ENCODE peak calls at places on chromosomes 4 and X, in nine cellular contexts. One of them, this sample, is unnamed.
A peak's percentile ranks its signal among the peaks of the same experiment; 100 is the strongest.

GRCh38 chr4:5921074-5921473 is 28.2 kb upstream of the CRMP1 start:
- DNase-seq in NB4: no peak
- DNase-seq in transverse colon: no peak
- DNase-seq in coronary artery: no peak
- DNase-seq in chondrocyte: no peak
- DNase-seq in cardiac muscle cell: no peak
- DNase-seq in fibroblast of pulmonary artery: no peak
- DNase-seq in body of pancreas: no peak
- DNase-seq in PC-9: no peak
- DNase-seq in this sample: no peak

GRCh38 chr4:158914178-158914577 is 145.4 kb downstream of the FNIP2 start:
- DNase-seq in NB4: no peak
- DNase-seq in coronary artery: no peak
- DNase-seq in chondrocyte: no peak
- DNase-seq in body of pancreas: no peak
- DNase-seq in PC-9: peak; percentile 47
- DNase-seq in cardiac muscle cell: peak; percentile 59
- DNase-seq in transverse colon: no peak
- DNase-seq in fibroblast of pulmonary artery: peak; percentile 64
- DNase-seq in this sample: no peak

GRCh38 chrX:68895339-68896250 is 66.8 kb downstream of the EFNB1 start:
- DNase-seq in PC-9: peak; percentile 65
- DNase-seq in chondrocyte: no peak
- DNase-seq in fibroblast of pulmonary artery: peak; percentile 55
- DNase-seq in transverse colon: peak; percentile 62
- DNase-seq in NB4: no peak
- DNase-seq in coronary artery: peak; percentile 80
- DNase-seq in cardiac muscle cell: peak; percentile 66
- DNase-seq in body of pancreas: peak; percentile 56
- DNase-seq in this sample: peak; percentile 65

GRCh38 chr4:48780867-48781219 is 764 bp upstream of the FRYL start:
- DNase-seq in PC-9: peak; percentile 44
- DNase-seq in chondrocyte: no peak
- DNase-seq in cardiac muscle cell: peak; percentile 55
- DNase-seq in NB4: peak; percentile 59
- DNase-seq in transverse colon: peak; percentile 60
- DNase-seq in body of pancreas: peak; percentile 62
- DNase-seq in fibroblast of pulmonary artery: peak; percentile 56
- DNase-seq in coronary artery: no peak
- DNase-seq in this sample: peak; percentile 10

GRCh38 chr4:2907706-2908293 is 55.4 kb downstream of the NOP14 start:
- DNase-seq in chondrocyte: no peak
- DNase-seq in body of pancreas: peak; percentile 58
- DNase-seq in coronary artery: no peak
- DNase-seq in cardiac muscle cell: no peak
- DNase-seq in NB4: no peak
- DNase-seq in transverse colon: no peak
- DNase-seq in fibroblast of pulmonary artery: no peak
- DNase-seq in PC-9: peak; percentile 40
- DNase-seq in this sample: peak; percentile 46

GRCh38 chr4:31662951-31663350 is 942.8 kb downstream of the PCDH7 start:
- DNase-seq in fibroblast of pulmonary artery: no peak
- DNase-seq in chondrocyte: no peak
- DNase-seq in body of pancreas: no peak
- DNase-seq in PC-9: no peak
- DNase-seq in transverse colon: no peak
- DNase-seq in coronary artery: no peak
- DNase-seq in NB4: no peak
- DNase-seq in cardiac muscle cell: no peak
- DNase-seq in this sample: no peak

GRCh38 chrX:118347131-118347530 is 1.2 kb downstream of the WDR44 start:
- DNase-seq in coronary artery: no peak
- DNase-seq in body of pancreas: no peak
- DNase-seq in PC-9: peak; percentile 77
- DNase-seq in fibroblast of pulmonary artery: peak; percentile 59
- DNase-seq in transverse colon: no peak
- DNase-seq in cardiac muscle cell: peak; percentile 56
- DNase-seq in chondrocyte: no peak
- DNase-seq in NB4: peak; percentile 45
- DNase-seq in this sample: no peak

GRCh38 chr4:74805601-74806000 is 11.3 kb upstream of the BTC start:
- DNase-seq in PC-9: peak; percentile 39
- DNase-seq in coronary artery: no peak
- DNase-seq in NB4: no peak
- DNase-seq in chondrocyte: no peak
- DNase-seq in body of pancreas: no peak
- DNase-seq in transverse colon: no peak
- DNase-seq in cardiac muscle cell: peak; percentile 77
- DNase-seq in fibroblast of pulmonary artery: peak; percentile 68
- DNase-seq in this sample: peak; percentile 10

GRCh38 chr4:127622923-127623754 is 9.6 kb upstream of the INTU start:
- DNase-seq in cardiac muscle cell: peak; percentile 43
- DNase-seq in coronary artery: no peak
- DNase-seq in NB4: peak; percentile 47
- DNase-seq in chondrocyte: no peak
- DNase-seq in PC-9: peak; percentile 69
- DNase-seq in body of pancreas: peak; percentile 29
- DNase-seq in transverse colon: peak; percentile 13
- DNase-seq in fibroblast of pulmonary artery: no peak
- DNase-seq in this sample: no peak

GRCh38 chr4:2276581-2277325 is 14.8 kb upstream of the MXD4 start:
- DNase-seq in cardiac muscle cell: no peak
- DNase-seq in chondrocyte: no peak
- DNase-seq in body of pancreas: no peak
- DNase-seq in coronary artery: no peak
- DNase-seq in fibroblast of pulmonary artery: no peak
- DNase-seq in transverse colon: no peak
- DNase-seq in NB4: no peak
- DNase-seq in PC-9: no peak
- DNase-seq in this sample: no peak

GRCh38 chr4:150906987-150907633 is 108.0 kb downstream of the LRBA start:
- DNase-seq in PC-9: no peak
- DNase-seq in coronary artery: no peak
- DNase-seq in cardiac muscle cell: peak; percentile 46
- DNase-seq in fibroblast of pulmonary artery: peak; percentile 21
- DNase-seq in NB4: no peak
- DNase-seq in body of pancreas: no peak
- DNase-seq in chondrocyte: no peak
- DNase-seq in transverse colon: no peak
- DNase-seq in this sample: no peak

GRCh38 chrX:31268359-31268758 is 196.5 kb upstream of the FTHL17 start:
- DNase-seq in cardiac muscle cell: peak; percentile 40
- DNase-seq in body of pancreas: no peak
- DNase-seq in PC-9: no peak
- DNase-seq in chondrocyte: no peak
- DNase-seq in coronary artery: no peak
- DNase-seq in transverse colon: no peak
- DNase-seq in fibroblast of pulmonary artery: peak; percentile 10
- DNase-seq in NB4: no peak
- DNase-seq in this sample: no peak
- TF ChIP-seq CTCF in cardiac muscle cell: no peak
- TF ChIP-seq CTCF in body of pancreas: no peak
- TF ChIP-seq CTCF in PC-9: no peak
- TF ChIP-seq CTCF in chondrocyte: peak; percentile 74
- TF ChIP-seq CTCF in coronary artery: no peak
- TF ChIP-seq CTCF in transverse colon: no peak
- TF ChIP-seq CTCF in fibroblast of pulmonary artery: no peak
- TF ChIP-seq CTCF in NB4: no peak
- TF ChIP-seq CTCF in this sample: no peak

GRCh38 chr4:25172964-25173917 is 13.0 kb upstream of the SEPSECS start:
- DNase-seq in cardiac muscle cell: peak; percentile 96
- DNase-seq in chondrocyte: no peak
- DNase-seq in PC-9: peak; percentile 92
- DNase-seq in transverse colon: no peak
- DNase-seq in NB4: peak; percentile 88
- DNase-seq in fibroblast of pulmonary artery: peak; percentile 98
- DNase-seq in body of pancreas: no peak
- DNase-seq in coronary artery: no peak
- DNase-seq in this sample: peak; percentile 5

GRCh38 chr4:25169446-25169845 is 9.2 kb upstream of the SEPSECS start:
- DNase-seq in chondrocyte: no peak
- DNase-seq in fibroblast of pulmonary artery: no peak
- DNase-seq in NB4: no peak
- DNase-seq in body of pancreas: no peak
- DNase-seq in transverse colon: no peak
- DNase-seq in cardiac muscle cell: no peak
- DNase-seq in coronary artery: no peak
- DNase-seq in PC-9: no peak
- DNase-seq in this sample: no peak

GRCh38 chr4:25174674-25175073 is 14.4 kb upstream of the SEPSECS start:
- DNase-seq in body of pancreas: no peak
- DNase-seq in cardiac muscle cell: no peak
- DNase-seq in PC-9: peak; percentile 51
- DNase-seq in coronary artery: no peak
- DNase-seq in fibroblast of pulmonary artery: peak; percentile 6
- DNase-seq in transverse colon: no peak
- DNase-seq in NB4: peak; percentile 44
- DNase-seq in chondrocyte: no peak
- DNase-seq in this sample: no peak

GRCh38 chr4:25165916-25166315 is 5.7 kb upstream of the SEPSECS start:
- DNase-seq in fibroblast of pulmonary artery: no peak
- DNase-seq in cardiac muscle cell: no peak
- DNase-seq in NB4: no peak
- DNase-seq in coronary artery: no peak
- DNase-seq in PC-9: no peak
- DNase-seq in transverse colon: no peak
- DNase-seq in chondrocyte: no peak
- DNase-seq in body of pancreas: no peak
- DNase-seq in this sample: no peak

DNA sequence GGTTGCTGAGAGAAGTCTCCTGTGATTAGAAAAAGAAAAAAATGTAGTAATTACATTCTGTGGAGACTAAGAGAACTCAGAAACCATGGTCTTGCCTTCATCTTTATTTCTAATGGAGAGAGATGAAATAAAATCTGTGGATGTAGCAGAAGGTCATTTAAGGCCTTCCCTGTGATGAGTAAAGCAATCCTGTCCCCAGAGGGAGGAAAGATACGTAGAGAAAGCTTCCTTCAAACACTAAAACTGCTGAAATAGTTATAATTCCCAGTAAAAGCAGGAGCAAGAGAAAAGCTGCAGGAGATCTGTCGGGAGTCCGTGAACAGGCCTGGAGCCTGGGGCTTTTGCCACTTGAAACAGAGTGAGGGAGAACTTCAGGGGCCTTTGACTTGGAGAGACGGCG is 11.2 kb upstream of the SEPSECS start:
- DNase-seq in body of pancreas: no peak
- DNase-seq in transverse colon: no peak
- DNase-seq in chondrocyte: no peak
- DNase-seq in fibroblast of pulmonary artery: no peak
- DNase-seq in coronary artery: no peak
- DNase-seq in NB4: no peak
- DNase-seq in PC-9: no peak
- DNase-seq in cardiac muscle cell: no peak
- DNase-seq in this sample: no peak
- TF ChIP-seq CTCF in body of pancreas: no peak
- TF ChIP-seq CTCF in transverse colon: no peak
- TF ChIP-seq CTCF in chondrocyte: no peak
- TF ChIP-seq CTCF in fibroblast of pulmonary artery: no peak
- TF ChIP-seq CTCF in coronary artery: no peak
- TF ChIP-seq CTCF in NB4: no peak
- TF ChIP-seq CTCF in PC-9: no peak
- TF ChIP-seq CTCF in cardiac muscle cell: no peak
- TF ChIP-seq CTCF in this sample: no peak

GRCh38 chr4:78776031-78776728 is at the start of gene BMP2K:
- DNase-seq in chondrocyte: no peak
- DNase-seq in coronary artery: peak; percentile 88
- DNase-seq in cardiac muscle cell: peak; percentile 87
- DNase-seq in NB4: peak; percentile 86
- DNase-seq in body of pancreas: peak; percentile 79
- DNase-seq in fibroblast of pulmonary artery: peak; percentile 75
- DNase-seq in transverse colon: peak; percentile 86
- DNase-seq in PC-9: peak; percentile 37
- DNase-seq in this sample: peak; percentile 71
- TF ChIP-seq CTCF in chondrocyte: peak; percentile 31
- TF ChIP-seq CTCF in coronary artery: no peak
- TF ChIP-seq CTCF in cardiac muscle cell: no peak
- TF ChIP-seq CTCF in NB4: no peak
- TF ChIP-seq CTCF in body of pancreas: no peak
- TF ChIP-seq CTCF in fibroblast of pulmonary artery: no peak
- TF ChIP-seq CTCF in transverse colon: no peak
- TF ChIP-seq CTCF in PC-9: no peak
- TF ChIP-seq CTCF in this sample: no peak

GRCh38 chr4:15002659-15003440 is 569 bp downstream of the CPEB2 start:
- DNase-seq in chondrocyte: peak; percentile 93
- DNase-seq in NB4: peak; percentile 90
- DNase-seq in cardiac muscle cell: peak; percentile 86
- DNase-seq in fibroblast of pulmonary artery: peak; percentile 85
- DNase-seq in coronary artery: peak; percentile 87
- DNase-seq in body of pancreas: peak; percentile 78
- DNase-seq in PC-9: peak; percentile 43
- DNase-seq in transverse colon: peak; percentile 86
- DNase-seq in this sample: peak; percentile 49

GRCh38 chr4:15003891-15004700 is 1.8 kb downstream of the CPEB2 start:
- DNase-seq in NB4: peak; percentile 71
- DNase-seq in coronary artery: peak; percentile 75
- DNase-seq in fibroblast of pulmonary artery: no peak
- DNase-seq in chondrocyte: peak; percentile 80
- DNase-seq in body of pancreas: peak; percentile 47
- DNase-seq in cardiac muscle cell: peak; percentile 29
- DNase-seq in transverse colon: peak; percentile 45
- DNase-seq in PC-9: no peak
- DNase-seq in this sample: peak; percentile 17

GRCh38 chr4:15001825-15002658 is at the start of gene CPEB2:
- DNase-seq in NB4: peak; percentile 97
- DNase-seq in fibroblast of pulmonary artery: peak; percentile 97
- DNase-seq in chondrocyte: peak; percentile 99
- DNase-seq in cardiac muscle cell: peak; percentile 98
- DNase-seq in coronary artery: peak; percentile 96
- DNase-seq in PC-9: peak; percentile 68
- DNase-seq in transverse colon: peak; percentile 96
- DNase-seq in body of pancreas: peak; percentile 93
- DNase-seq in this sample: peak; percentile 91

GRCh38 chr4:15003441-15003890 is 1.2 kb downstream of the CPEB2 start:
- DNase-seq in fibroblast of pulmonary artery: peak; percentile 38
- DNase-seq in coronary artery: peak; percentile 77
- DNase-seq in body of pancreas: peak; percentile 72
- DNase-seq in NB4: peak; percentile 80
- DNase-seq in chondrocyte: peak; percentile 93
- DNase-seq in transverse colon: peak; percentile 68
- DNase-seq in PC-9: no peak
- DNase-seq in cardiac muscle cell: peak; percentile 53
- DNase-seq in this sample: peak; percentile 49

DNA sequence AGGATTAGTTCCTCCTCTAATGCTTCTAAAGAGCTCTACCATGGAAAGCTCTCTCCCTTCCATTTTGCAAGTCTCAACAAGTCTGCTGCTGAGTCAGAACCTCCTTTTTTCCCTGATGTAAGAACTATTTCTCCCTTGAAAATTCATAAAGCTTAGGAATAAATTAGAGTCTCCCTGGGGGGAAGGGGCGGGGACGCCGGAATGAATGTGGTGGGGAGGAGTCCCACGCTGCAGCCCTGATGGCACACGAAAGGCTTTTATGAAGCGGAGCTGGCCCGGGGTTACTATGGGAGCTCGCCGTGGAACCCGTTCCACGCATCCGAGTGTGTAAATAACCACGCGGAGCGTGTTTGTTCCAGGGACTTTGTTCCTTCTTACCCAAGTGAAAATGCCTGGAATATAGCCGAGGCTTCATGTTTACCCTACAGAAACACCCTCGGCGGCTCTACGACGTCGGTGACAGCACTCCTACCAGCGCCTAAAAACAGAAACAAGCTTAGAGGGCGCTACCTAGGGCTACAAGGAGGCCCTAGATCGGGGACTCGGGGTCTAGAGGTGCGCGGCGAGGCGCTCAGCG is 945 bp upstream of the CPEB2 start:
- DNase-seq in fibroblast of pulmonary artery: peak; percentile 92
- DNase-seq in body of pancreas: peak; percentile 66
- DNase-seq in chondrocyte: peak; percentile 94
- DNase-seq in PC-9: peak; percentile 70
- DNase-seq in cardiac muscle cell: peak; percentile 93
- DNase-seq in transverse colon: peak; percentile 70
- DNase-seq in coronary artery: peak; percentile 95
- DNase-seq in NB4: peak; percentile 84
- DNase-seq in this sample: peak; percentile 35
- TF ChIP-seq CTCF in fibroblast of pulmonary artery: peak; percentile 4
- TF ChIP-seq CTCF in body of pancreas: no peak
- TF ChIP-seq CTCF in chondrocyte: peak; percentile 63
- TF ChIP-seq CTCF in PC-9: no peak
- TF ChIP-seq CTCF in cardiac muscle cell: peak; percentile 20
- TF ChIP-seq CTCF in transverse colon: no peak
- TF ChIP-seq CTCF in coronary artery: no peak
- TF ChIP-seq CTCF in NB4: no peak
- TF ChIP-seq CTCF in this sample: no peak

This sample was measured in Calu3.